ENCODE peak calls at places on chromosomes 5 and 9, in five cellular contexts. Z, T, D, W and J are unnamed samples.

GRCh38 chr5:148926207-148926606 is 99.8 kb downstream of the ADRB2 start:
- DNase-seq in W (no peak), Z (no peak), D (no peak), T (no peak), J (no peak)

GRCh38 chr5:150488519-150489357 is 19.2 kb upstream of the NDST1 start:
- DNase-seq in T (peak; percentile 81), D (no peak), W (no peak), Z (peak; percentile 80), J (peak; percentile 73)

GRCh38 chr9:108439967-108440366 is 415.8 kb downstream of the ACTL7B start:
- DNase-seq in W (no peak), Z (no peak), T (peak; percentile 75), D (no peak), J (no peak)

GRCh38 chr9:34070601-34071340 is 22.1 kb upstream of the UBAP2 start:
- DNase-seq in W (no peak), Z (no peak), T (peak; percentile 58), D (no peak), J (no peak)

GRCh38 chr5:151903243-151903653 is 21.4 kb downstream of the GLRA1 start:
- DNase-seq in Z (no peak), D (no peak), W (no peak), T (no peak), J (no peak)

GRCh38 chr5:5342784-5343183 is 79.7 kb upstream of the ICE1 start:
- DNase-seq in W (no peak), T (peak; percentile 36), D (no peak), Z (no peak), J (no peak)

GRCh38 chr5:57839447-57839846 is 356.8 kb upstream of the ACTBL2 start:
- DNase-seq in W (no peak), D (no peak), Z (no peak), T (no peak), J (no peak)

GRCh38 chr5:95817430-95817829 is 5.1 kb downstream of the GLRX start:
- DNase-seq in Z (no peak), D (peak; percentile 37), W (no peak), T (no peak), J (no peak)

GRCh38 chr9:79858509-79858908 is 286.7 kb downstream of the TLE4 start:
- DNase-seq in T (peak; percentile 19), Z (no peak), W (peak; percentile 38), D (no peak), J (no peak)

GRCh38 chr9:128404579-128404978 is 16.1 kb upstream of the CERCAM start:
- DNase-seq in T (no peak), D (no peak), W (no peak), Z (no peak), J (no peak)

GRCh38 chr5:548256-548655 is 24.0 kb upstream of the SLC9A3 start:
- DNase-seq in Z (no peak), T (no peak), W (no peak), D (no peak), J (peak; percentile 71)

GRCh38 chr5:80034962-80035821 is at the start of gene THBS4:
- DNase-seq in Z (peak; percentile 32), W (no peak), T (no peak), D (no peak), J (no peak)

GRCh38 chr9:104896131-104896530 is 31.8 kb downstream of the ABCA1 start:
- DNase-seq in Z (no peak), W (no peak), T (peak; percentile 44), D (no peak), J (no peak)

GRCh38 chr5:178547753-178548415 is 42.3 kb downstream of the COL23A1 start:
- DNase-seq in W (no peak), D (no peak), T (no peak), Z (no peak), J (peak; percentile 15)
- H3K27me3 ChIP-seq in W (no peaks in the 10 kb centered on the region), D (no peaks in the 10 kb centered on the region), T (no peaks in the 10 kb centered on the region), Z (no peaks in the 10 kb centered on the region), J (no peaks in the 10 kb centered on the region)

GRCh38 chr5:135192351-135192750 is 158.3 kb upstream of the PITX1 start:
- DNase-seq in W (no peak), D (no peak), Z (no peak), T (no peak), J (no peak)

GRCh38 chr5:135194126-135194488 is 160.1 kb upstream of the PITX1 start:
- DNase-seq in D (no peak), T (no peak), W (no peak), Z (no peak), J (no peak)

GRCh38 chr5:135194573-135195266 is 160.7 kb upstream of the PITX1 start:
- DNase-seq in D (no peak), Z (no peak), W (no peak), T (peak; percentile 48), J (no peak)

GRCh38 chr5:135195267-135195603 is 161.2 kb upstream of the PITX1 start:
- DNase-seq in Z (no peak), W (no peak), D (no peak), T (peak; percentile 51), J (no peak)

DNA sequence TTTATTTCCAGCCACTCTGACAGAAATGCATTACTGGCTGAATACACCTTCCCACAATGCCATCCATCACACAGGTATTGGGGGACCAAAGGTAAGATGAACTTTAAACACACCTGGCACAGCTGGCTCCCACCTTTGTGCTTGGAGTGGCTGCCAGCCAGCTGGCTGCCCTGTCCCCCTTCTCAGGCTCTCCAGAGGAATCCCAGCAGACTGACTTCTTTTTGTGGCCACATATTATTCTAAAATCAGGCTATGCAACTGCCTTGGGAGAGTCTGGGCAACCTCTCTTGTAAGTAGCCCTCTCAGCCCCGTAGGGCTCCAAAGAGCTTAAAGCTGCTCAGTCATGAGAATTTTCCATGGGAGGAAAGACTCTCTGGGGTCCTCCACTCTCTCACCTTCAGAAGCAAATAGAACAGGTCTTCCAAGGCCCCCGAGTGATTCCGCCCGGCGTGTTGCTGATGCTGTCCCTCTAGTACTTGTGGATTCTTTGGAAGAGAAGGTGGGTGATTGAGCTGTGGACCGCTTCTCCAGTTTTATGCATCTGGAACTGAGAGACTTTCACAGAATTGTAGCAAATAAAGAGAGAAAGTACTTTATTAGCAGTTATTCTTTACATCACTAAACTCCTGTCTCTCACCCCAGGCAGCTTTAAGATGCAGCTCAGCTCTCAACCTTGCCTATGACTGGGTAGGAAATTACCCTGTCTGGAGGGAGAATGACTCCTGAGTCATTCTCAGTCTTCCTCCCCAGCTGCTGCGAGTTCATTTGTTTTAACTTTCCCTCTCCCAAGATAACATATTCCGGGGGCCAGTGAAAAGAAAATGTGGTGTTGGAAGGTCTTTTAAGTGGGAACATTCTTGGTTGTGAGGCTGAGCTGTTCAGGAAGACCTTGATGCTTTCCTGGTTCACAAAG is 159.4 kb upstream of the PITX1 start:
- DNase-seq in Z (no peak), W (no peak), D (no peak), T (peak; percentile 65), J (no peak)
- H3K27me3 ChIP-seq in Z (peaks cover 31% of the 10 kb centered on the region), W (no peaks in the 10 kb centered on the region), D (no peaks in the 10 kb centered on the region), T (no peaks in the 10 kb centered on the region), J (peaks cover 33% of the 10 kb centered on the region)

GRCh38 chr9:89596937-89597555 is 7.8 kb upstream of the GADD45G start:
- DNase-seq in T (no peak), Z (no peak), W (no peak), D (no peak), J (peak; percentile 10)
- H3K27me3 ChIP-seq in T (no peaks in the 10 kb centered on the region), Z (no peaks in the 10 kb centered on the region), W (no peaks in the 10 kb centered on the region), D (no peaks in the 10 kb centered on the region), J (peaks cover 3% of the 10 kb centered on the region)

DNA sequence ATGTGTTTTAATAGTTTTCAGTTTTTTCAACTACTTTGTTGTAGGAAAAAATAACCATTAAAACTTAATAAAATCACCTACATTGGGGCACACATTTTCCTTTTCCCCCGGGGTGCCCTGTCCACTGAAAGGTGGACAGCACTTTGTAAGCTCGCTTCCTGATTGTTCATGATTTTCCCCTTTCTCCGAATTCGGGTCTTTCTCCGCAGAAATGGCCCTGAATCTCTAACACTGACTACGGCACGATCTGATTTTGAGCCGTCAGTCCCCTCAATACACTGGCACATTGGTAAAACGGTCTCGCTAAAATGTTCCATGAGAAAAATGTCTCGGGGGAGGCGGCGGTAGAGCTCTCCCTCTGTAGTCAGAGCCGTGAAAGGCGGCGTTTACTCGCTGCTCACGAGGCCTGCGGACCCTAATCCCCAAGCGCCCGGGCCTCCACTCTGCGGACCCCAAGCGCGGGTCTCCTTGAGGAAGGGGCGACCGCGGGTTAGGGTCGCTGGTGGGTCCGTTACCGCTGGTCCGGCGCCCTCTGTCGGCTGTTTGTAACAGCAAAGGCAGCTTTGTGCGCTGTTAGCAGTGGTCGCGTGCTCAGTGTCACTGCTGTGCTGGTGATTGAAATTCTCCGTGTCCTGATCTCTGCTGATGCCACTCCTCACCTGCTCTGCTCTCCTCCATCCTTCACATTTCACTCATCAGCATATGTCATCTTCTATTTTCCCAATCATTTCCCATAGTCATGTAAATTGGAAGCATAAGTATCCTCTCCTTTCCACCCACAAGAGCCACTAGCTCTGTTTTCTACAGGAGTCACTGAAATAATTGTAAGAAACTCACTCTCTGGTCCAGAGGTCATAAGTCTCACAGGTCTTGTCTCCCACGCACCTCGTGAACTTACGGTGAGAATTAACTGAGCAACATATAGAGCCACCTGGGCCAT is 10.8 kb upstream of the IFNA2 start:
- DNase-seq in Z (peak; percentile 30), W (peak; percentile 50), D (peak; percentile 38), T (peak; percentile 18), J (peak; percentile 73)
- H3K27me3 ChIP-seq in Z (peaks cover 61% of the 10 kb centered on the region), W (peaks cover 14% of the 10 kb centered on the region), D (no peaks in the 10 kb centered on the region), T (peaks cover 37% of the 10 kb centered on the region), J (peaks cover 56% of the 10 kb centered on the region)